ENCODE peak calls at places on chromosomes 6 and 20, in seven cellular contexts. Z is H9; X is tibial nerve; A is CD8-positive, alpha-beta T cell; L is Peyer's patch; C is PC-3; N is heart left ventricle. T is an unnamed sample. For H3K27me3, the result is how much of the 10 kb centered on the place peaks cover.

GRCh38 chr6:167551634-167552630 is 227.0 kb downstream of the TTLL2 start:
- DNase-seq in Z (no peak), L (no peak), A (no peak), C (no peak), N (no peak), X (no peak), T (no peak)

GRCh38 chr6:3766219-3766618 is 14.7 kb upstream of the PXDC1 start:
- DNase-seq in A (no peak), Z (no peak), C (no peak), L (no peak), X (no peak), N (no peak), T (no peak)

GRCh38 chr20:62985089-62985778 is 21.5 kb downstream of the BHLHE23 start:
- DNase-seq in L (no peak), X (no peak), C (no peak), Z (no peak), A (no peak), N (no peak), T (no peak)

GRCh38 chr6:55758156-55758942 is 117.0 kb downstream of the BMP5 start:
- DNase-seq in Z (no peak), X (peak), C (peak), L (no peak), A (no peak), N (no peak), T (peak)

GRCh38 chr6:6811151-6812002 is 222.9 kb downstream of the LY86 start:
- DNase-seq in X (peak), N (no peak), L (peak), C (peak), Z (peak), A (peak), T (no peak)

GRCh38 chr6:52635049-52635577 is 35.8 kb upstream of the TMEM14A start:
- DNase-seq in Z (no peak), X (no peak), A (no peak), L (no peak), C (no peak), N (no peak), T (no peak)

GRCh38 chr6:165875946-165876345 is 212.9 kb upstream of the PDE10A start:
- DNase-seq in N (no peak), Z (no peak), X (no peak), A (no peak), L (no peak), C (no peak), T (no peak)

GRCh38 chr6:89145461-89145961 is 344 bp upstream of the PM20D2 start:
- DNase-seq in X (no peak), L (peak), Z (no peak), A (no peak), N (no peak), C (peak), T (no peak)

GRCh38 chr6:154367333-154367732 is 10.7 kb upstream of the IPCEF1 start:
- DNase-seq in X (no peak), C (no peak), L (no peak), A (no peak), N (no peak), Z (no peak), T (no peak)

GRCh38 chr20:63129376-63129965 is 86.5 kb downstream of the YTHDF1 start:
- DNase-seq in C (peak), A (no peak), N (no peak), X (no peak), Z (no peak), L (no peak), T (no peak)

GRCh38 chr6:156729248-156729647 is 47.9 kb upstream of the ARID1B start:
- DNase-seq in L (no peak), N (no peak), X (no peak), Z (no peak), C (peak), A (no peak), T (no peak)

GRCh38 chr20:19973920-19974620 is 43.1 kb upstream of the NAA20 start:
- DNase-seq in N (peak), X (peak), Z (no peak), L (peak), C (peak), A (no peak), T (no peak)

GRCh38 chr6:116363759-116364158 is 7.0 kb upstream of the DSE start:
- DNase-seq in X (no peak), Z (no peak), C (no peak), N (no peak), A (no peak), L (no peak), T (no peak)

GRCh38 chr6:29722773-29723665 is at the start of gene HLA-F:
- DNase-seq in Z (peak), A (peak), L (peak), N (peak), C (peak), X (peak), T (no peak)

GRCh38 chr6:105879902-105880547 is 206.1 kb upstream of the PRDM1 start:
- DNase-seq in L (peak), A (no peak), C (no peak), X (peak), N (no peak), Z (no peak), T (no peak)

GRCh38 chr20:44336086-44336485 is 757 bp upstream of the R3HDML start:
- DNase-seq in L (no peak), Z (peak), C (no peak), A (no peak), X (no peak), N (no peak), T (no peak)

GRCh38 chr6:63926258-63926657 is 290.7 kb downstream of the PHF3 start:
- DNase-seq in N (no peak), A (no peak), C (no peak), X (no peak), L (no peak), Z (no peak), T (no peak)

GRCh38 chr20:41494451-41494850 is 123.7 kb downstream of the CHD6 start:
- DNase-seq in N (no peak), Z (no peak), L (no peak), A (no peak), C (no peak), X (no peak), T (no peak)

GRCh38 chr6:129513471-129513870 is 196.5 kb downstream of the ARHGAP18 start:
- DNase-seq in A (no peak), N (no peak), L (no peak), Z (no peak), X (no peak), C (no peak), T (no peak)

GRCh38 chr6:119541132-119541905 is 191.8 kb upstream of the MAN1A1 start:
- DNase-seq in A (no peak), L (no peak), N (no peak), Z (no peak), C (peak), X (no peak), T (peak)

GRCh38 chr6:43669050-43669921 is 18.3 kb downstream of the MRPS18A start:
- DNase-seq in Z (peak), X (peak), C (no peak), L (no peak), A (no peak), N (peak), T (no peak)

GRCh38 chr6:107576852-107577251 is 86.9 kb downstream of the SOBP start:
- DNase-seq in A (no peak), X (no peak), N (no peak), C (peak), L (no peak), Z (no peak), T (peak)

GRCh38 chr20:24765316-24766142 is 183.5 kb upstream of the CST7 start:
- DNase-seq in L (no peak), A (no peak), X (no peak), C (no peak), N (no peak), Z (peak), T (no peak)

GRCh38 chr6:135909737-135910387 is 58.4 kb downstream of the PDE7B start:
- DNase-seq in C (peak), N (no peak), X (peak), A (peak), L (peak), Z (peak), T (no peak)

GRCh38 chr6:14676084-14676483 is 558.5 kb downstream of the CD83 start:
- DNase-seq in Z (no peak), C (peak), N (no peak), L (no peak), X (no peak), A (no peak), T (no peak)

GRCh38 chr6:2578729-2579128 is 172.0 kb downstream of the MYLK4 start:
- DNase-seq in X (no peak), Z (no peak), L (no peak), C (peak), A (no peak), N (no peak), T (no peak)

GRCh38 chr6:30885481-30885998 is 1.2 kb downstream of the DDR1 start:
- DNase-seq in X (no peak), Z (peak), L (no peak), N (no peak), C (peak), A (no peak), T (no peak)

GRCh38 chr6:157070403-157071107 is 252.8 kb downstream of the TMEM242 start:
- DNase-seq in C (no peak), L (no peak), A (no peak), Z (no peak), N (no peak), X (no peak), T (no peak)

GRCh38 chr6:117345292-117345610 is 79.9 kb downstream of the VGLL2 start:
- DNase-seq in C (no peak), N (no peak), Z (no peak), L (no peak), X (no peak), A (no peak), T (no peak)

GRCh38 chr20:63930971-63931553 is 25.2 kb downstream of the UCKL1 start:
- DNase-seq in N (no peak), Z (no peak), A (no peak), L (no peak), X (no peak), C (no peak), T (no peak)

GRCh38 chr6:56374841-56375369 is 127.5 kb upstream of the COL21A1 start:
- DNase-seq in A (no peak), N (no peak), Z (no peak), L (no peak), X (peak), C (no peak), T (peak)

GRCh38 chr20:24565952-24566351 is 96.5 kb downstream of the SYNDIG1 start:
- DNase-seq in X (no peak), C (no peak), A (no peak), N (no peak), Z (no peak), L (no peak), T (no peak)

GRCh38 chr20:46130534-46130933 is 12.4 kb downstream of the CD40 start:
- DNase-seq in C (no peak), Z (no peak), A (no peak), N (no peak), L (no peak), X (no peak), T (no peak)

GRCh38 chr20:12201289-12201991 is 283.7 kb downstream of the BTBD3 start:
- DNase-seq in Z (no peak), C (peak), N (no peak), L (no peak), X (no peak), A (no peak), T (no peak)

GRCh38 chr20:25044261-25044560 is 13.7 kb downstream of the ACSS1 start:
- DNase-seq in X (no peak), A (no peak), L (no peak), C (no peak), Z (no peak), N (peak), T (no peak)

GRCh38 chr20:6908673-6909072 is 141.2 kb downstream of the BMP2 start:
- DNase-seq in L (no peak), N (no peak), Z (peak), A (no peak), C (no peak), X (no peak), T (no peak)

GRCh38 chr6:15255481-15256414 is 9.9 kb downstream of the JARID2 start:
- DNase-seq in L (no peak), A (no peak), Z (no peak), N (no peak), X (no peak), C (no peak), T (no peak)

DNA sequence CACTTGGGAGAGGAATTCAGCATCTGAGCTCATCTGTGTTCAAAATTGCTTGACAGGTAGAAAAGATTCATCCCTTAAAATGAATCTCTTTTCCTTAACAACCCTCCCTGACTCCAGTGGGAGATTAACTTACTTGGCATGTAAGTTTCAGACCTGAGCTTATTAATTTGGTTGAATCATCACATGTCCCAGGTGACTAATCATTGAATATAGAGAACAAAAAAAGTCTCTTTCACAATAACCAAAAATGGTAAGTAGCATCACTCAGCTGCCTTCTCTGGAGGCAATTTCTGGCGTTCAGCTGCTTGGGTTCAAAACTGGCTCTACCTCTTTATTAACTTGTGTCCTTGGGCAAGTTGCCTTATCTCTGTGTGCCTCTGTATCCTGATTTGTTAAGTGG is 2.9 kb downstream of the C6orf141 start:
- DNase-seq in L (no peak), C (peak), A (no peak), X (no peak), Z (no peak), N (no peak), T (no peak)
- H3K27me3 ChIP-seq in L (under half), C (under half), A (under half), X (under half), Z (under half), N (under half), T (under half)

GRCh38 chr20:21704408-21705385 is 767 bp upstream of the PAX1 start:
- DNase-seq in N (no peak), L (no peak), X (no peak), Z (peak), A (no peak), C (no peak), T (no peak)
- TF ChIP-seq CTCF in N (no peak), L (no peak), X (no peak), Z (no peak), A (no peak), C (no peak), T (no peak)

GRCh38 chr20:21389368-21389767 is 8.0 kb downstream of the NKX2-4 start:
- DNase-seq in A (no peak), L (no peak), X (no peak), N (no peak), Z (no peak), C (no peak), T (peak)
- H3K27me3 ChIP-seq in A (under half), L (under half), X (under half), N (under half), Z (under half), C (under half), T (under half)

DNA sequence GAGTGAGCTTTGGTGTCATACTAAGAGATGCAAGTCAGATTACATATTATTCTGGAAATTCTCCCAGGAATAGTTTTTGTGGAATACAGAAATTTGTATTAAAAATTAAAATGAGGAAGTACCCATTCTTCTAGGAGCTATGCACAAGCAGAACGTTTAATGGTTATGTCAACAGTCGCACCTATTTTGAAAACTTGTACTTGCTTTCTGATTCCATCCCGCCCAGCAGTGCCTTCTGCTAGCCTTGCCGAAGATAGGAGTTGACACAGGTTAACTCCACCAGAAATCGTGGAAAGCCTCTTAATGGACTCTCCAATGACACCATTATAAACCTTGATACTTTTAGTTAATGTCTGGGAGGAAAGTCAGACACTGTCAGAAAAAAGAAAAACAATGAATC is 6.7 kb downstream of the PBOV1 start:
- DNase-seq in L (no peak), N (no peak), Z (no peak), X (no peak), A (no peak), C (no peak), T (no peak)
- TF ChIP-seq CTCF in L (no peak), N (no peak), Z (no peak), X (no peak), A (no peak), C (no peak), T (no peak)

GRCh38 chr20:51394706-51395105 is 147.8 kb downstream of the NFATC2 start:
- DNase-seq in C (no peak), N (no peak), X (no peak), Z (no peak), L (no peak), A (no peak), T (no peak)

GRCh38 chr20:51398552-51398951 is 144.0 kb downstream of the NFATC2 start:
- DNase-seq in C (no peak), A (no peak), L (no peak), Z (no peak), N (no peak), X (no peak), T (no peak)

GRCh38 chr20:51393566-51393965 is 149.0 kb downstream of the NFATC2 start:
- DNase-seq in Z (no peak), X (no peak), N (no peak), C (no peak), L (no peak), A (no peak), T (no peak)

GRCh38 chr20:51398083-51398482 is 144.4 kb downstream of the NFATC2 start:
- DNase-seq in N (no peak), A (no peak), L (no peak), Z (no peak), C (no peak), X (no peak), T (no peak)

GRCh38 chr20:51396365-51396909 is 146.1 kb downstream of the NFATC2 start:
- DNase-seq in L (no peak), Z (no peak), C (no peak), N (no peak), A (no peak), X (no peak), T (no peak)
- H3K27me3 ChIP-seq in L (under half), Z (under half), C (under half), N (under half), A (under half), X (under half), T (under half)

DNA sequence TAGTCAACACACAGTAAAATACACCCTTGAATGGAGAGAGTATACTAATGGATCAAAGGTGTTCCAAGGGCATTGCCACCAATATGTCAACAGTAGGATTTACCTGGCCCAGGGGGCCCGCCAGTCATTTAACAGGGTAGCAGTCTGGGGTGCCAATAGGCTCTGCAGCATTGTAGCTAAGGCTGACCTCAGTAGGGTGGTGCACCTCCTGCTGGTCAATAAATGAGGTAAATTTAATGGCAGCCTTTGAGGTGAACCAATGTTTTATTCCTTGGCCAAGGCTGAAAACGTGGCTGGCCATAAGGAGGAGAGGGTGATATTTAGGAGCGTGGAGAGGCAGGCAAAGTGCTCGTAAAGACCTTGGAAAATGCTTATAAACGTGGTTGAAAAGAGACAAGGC is 147.2 kb downstream of the RPS12 start:
- DNase-seq in Z (peak), L (no peak), X (no peak), N (no peak), A (no peak), C (peak), T (no peak)
- TF ChIP-seq CTCF in Z (peak), L (no peak), X (no peak), N (no peak), A (no peak), C (peak), T (peak)

DNA sequence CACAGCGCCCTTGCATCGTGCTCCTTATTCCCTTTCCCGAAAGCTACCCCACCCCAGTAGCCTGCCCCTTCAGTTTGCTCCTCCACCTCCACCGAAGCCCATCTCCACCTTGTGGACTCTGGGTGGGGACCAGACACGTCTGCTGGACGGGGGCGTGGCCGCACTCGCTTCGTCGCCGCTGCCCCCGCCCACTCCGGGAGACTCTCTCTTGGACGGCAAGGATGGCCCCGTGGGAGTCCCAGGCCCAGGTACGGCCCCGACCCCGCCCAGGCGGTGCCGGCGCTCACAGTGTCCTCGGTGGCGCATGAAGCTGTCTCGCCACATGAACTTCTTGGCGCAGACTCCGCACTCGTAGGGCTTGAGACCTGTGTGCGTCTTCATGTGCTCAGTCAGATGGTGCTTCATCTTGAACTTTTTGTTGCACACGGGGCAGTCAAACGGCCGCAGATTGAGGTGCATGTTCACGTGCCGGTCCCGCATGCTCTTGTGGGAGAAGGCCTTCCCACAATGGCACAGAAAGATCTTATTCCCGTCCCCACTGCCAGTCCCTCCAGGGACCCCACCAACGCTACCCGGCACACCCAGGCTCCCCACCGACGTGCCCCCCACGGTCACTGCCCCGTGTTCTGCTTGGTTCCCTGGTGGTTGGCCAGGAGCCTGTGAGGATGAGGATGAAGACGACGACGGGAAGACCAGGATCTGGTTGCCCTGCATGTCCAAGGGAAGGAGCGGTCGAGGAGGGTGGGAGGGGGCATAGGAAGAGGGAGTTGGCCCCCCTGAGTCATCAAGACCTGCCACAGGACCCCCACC is 1.3 kb upstream of the TAPBP start:
- DNase-seq in L (peak), N (peak), X (no peak), A (no peak), Z (peak), C (peak), T (no peak)
- H3K27me3 ChIP-seq in L (under half), N (under half), X (under half), A (under half), Z (under half), C (under half), T (under half)